ENCODE peak calls at places on chromosomes 3 and 15, in five cellular contexts. A is sigmoid colon, E is GM23248, V is adrenal gland, Z is tibial nerve. N is an unnamed sample.

GRCh38 chr3:45545476-45545875 is 49.1 kb upstream of the LIMD1 start:
- DNase-seq in A (peak), Z (no peak), E (peak), V (peak), N (peak)

GRCh38 chr15:29674661-29675533 is 147.4 kb downstream of the TJP1 start:
- DNase-seq in E (peak), V (peak), A (no peak), Z (no peak), N (peak)

GRCh38 chr3:144362126-144362525 is 390.5 kb downstream of the DIPK2A start:
- DNase-seq in Z (no peak), V (no peak), E (peak), A (no peak), N (no peak)

GRCh38 chr15:87118424-87118823 is 1038.8 kb downstream of the AGBL1 start:
- DNase-seq in V (no peak), Z (no peak), A (no peak), E (no peak), N (no peak)

GRCh38 chr3:58341376-58341775 is 8.7 kb downstream of the PXK start:
- DNase-seq in Z (no peak), A (no peak), E (peak), V (no peak), N (no peak)

GRCh38 chr15:65212097-65212496 is 824 bp upstream of the CILP start:
- DNase-seq in Z (no peak), V (no peak), E (peak), A (peak), N (no peak)

GRCh38 chr15:29470794-29471193 is 201.2 kb upstream of the NSMCE3 start:
- DNase-seq in E (no peak), Z (no peak), V (no peak), A (no peak), N (no peak)

GRCh38 chr15:90086868-90087268 is 15.4 kb downstream of the IDH2 start:
- DNase-seq in E (peak), A (no peak), V (no peak), Z (no peak), N (no peak)

GRCh38 chr3:157535667-157536066 is 32.5 kb upstream of the VEPH1 start:
- DNase-seq in E (no peak), Z (no peak), A (no peak), V (no peak), N (no peak)

GRCh38 chr15:89486726-89487050 is 9.7 kb downstream of the RHCG start:
- DNase-seq in A (no peak), Z (no peak), V (no peak), E (peak), N (no peak)

GRCh38 chr3:138941259-138941885 is 5.6 kb downstream of the FOXL2 start:
- DNase-seq in A (no peak), V (no peak), E (peak), Z (no peak), N (no peak)

GRCh38 chr15:39613271-39613670 is 32.4 kb downstream of the THBS1 start:
- DNase-seq in A (no peak), E (peak), V (no peak), Z (no peak), N (no peak)

GRCh38 chr15:62450061-62450460 is 285.0 kb upstream of the C2CD4B start:
- DNase-seq in V (no peak), A (no peak), E (no peak), Z (no peak), N (no peak)

GRCh38 chr15:79661411-79661810 is 229.3 kb downstream of the MINAR1 start:
- DNase-seq in Z (no peak), V (no peak), E (no peak), A (no peak), N (no peak)

GRCh38 chr3:108513961-108514360 is 3.6 kb upstream of the MYH15 start:
- DNase-seq in E (peak), Z (no peak), V (peak), A (no peak), N (no peak)

GRCh38 chr15:45710657-45711056 is 75.8 kb downstream of the SQOR start:
- DNase-seq in Z (no peak), V (no peak), E (no peak), A (peak), N (no peak)

GRCh38 chr3:128503164-128503651 is 10.2 kb upstream of the GATA2 start:
- DNase-seq in E (peak), V (no peak), Z (no peak), A (no peak), N (no peak)

GRCh38 chr3:138234401-138235179 is 47.5 kb downstream of the ARMC8 start:
- DNase-seq in A (no peak), Z (no peak), V (no peak), E (peak), N (no peak)

GRCh38 chr3:43426388-43426787 is 140.0 kb downstream of the SNRK start:
- DNase-seq in Z (no peak), E (no peak), A (no peak), V (peak), N (peak)

GRCh38 chr15:60787737-60788513 is 309.0 kb upstream of the ICE2 start:
- DNase-seq in V (no peak), Z (no peak), E (peak), A (no peak), N (no peak)

GRCh38 chr3:161644871-161645636 is 148.4 kb downstream of the OTOL1 start:
- DNase-seq in V (no peak), E (no peak), Z (no peak), A (no peak), N (no peak)

GRCh38 chr3:10775828-10776227 is 40.2 kb upstream of the SLC6A11 start:
- DNase-seq in V (no peak), A (no peak), E (no peak), Z (no peak), N (no peak)

GRCh38 chr3:135329479-135329878 is 534.4 kb downstream of the EPHB1 start:
- DNase-seq in V (peak), Z (no peak), A (no peak), E (no peak), N (no peak)

GRCh38 chr3:62369476-62369743 is 3.9 kb downstream of the FEZF2 start:
- DNase-seq in V (no peak), E (no peak), Z (no peak), A (no peak), N (no peak)

GRCh38 chr3:123471106-123471505 is 22.2 kb upstream of the ADCY5 start:
- DNase-seq in V (no peak), E (no peak), Z (no peak), A (no peak), N (no peak)

GRCh38 chr15:73900129-73900712 is 26.0 kb upstream of the LOXL1 start:
- DNase-seq in V (peak), A (no peak), Z (no peak), E (peak), N (no peak)

GRCh38 chr15:51687565-51687964 is 6.3 kb downstream of the SCG3 start:
- DNase-seq in E (no peak), A (no peak), Z (no peak), V (no peak), N (no peak)

GRCh38 chr3:131453536-131453935 is 49.2 kb downstream of the MRPL3 start:
- DNase-seq in Z (no peak), A (no peak), E (peak), V (no peak), N (no peak)

GRCh38 chr3:172673210-172673679 is 37.6 kb downstream of the NCEH1 start:
- DNase-seq in Z (no peak), V (peak), E (peak), A (peak), N (peak)

DNA sequence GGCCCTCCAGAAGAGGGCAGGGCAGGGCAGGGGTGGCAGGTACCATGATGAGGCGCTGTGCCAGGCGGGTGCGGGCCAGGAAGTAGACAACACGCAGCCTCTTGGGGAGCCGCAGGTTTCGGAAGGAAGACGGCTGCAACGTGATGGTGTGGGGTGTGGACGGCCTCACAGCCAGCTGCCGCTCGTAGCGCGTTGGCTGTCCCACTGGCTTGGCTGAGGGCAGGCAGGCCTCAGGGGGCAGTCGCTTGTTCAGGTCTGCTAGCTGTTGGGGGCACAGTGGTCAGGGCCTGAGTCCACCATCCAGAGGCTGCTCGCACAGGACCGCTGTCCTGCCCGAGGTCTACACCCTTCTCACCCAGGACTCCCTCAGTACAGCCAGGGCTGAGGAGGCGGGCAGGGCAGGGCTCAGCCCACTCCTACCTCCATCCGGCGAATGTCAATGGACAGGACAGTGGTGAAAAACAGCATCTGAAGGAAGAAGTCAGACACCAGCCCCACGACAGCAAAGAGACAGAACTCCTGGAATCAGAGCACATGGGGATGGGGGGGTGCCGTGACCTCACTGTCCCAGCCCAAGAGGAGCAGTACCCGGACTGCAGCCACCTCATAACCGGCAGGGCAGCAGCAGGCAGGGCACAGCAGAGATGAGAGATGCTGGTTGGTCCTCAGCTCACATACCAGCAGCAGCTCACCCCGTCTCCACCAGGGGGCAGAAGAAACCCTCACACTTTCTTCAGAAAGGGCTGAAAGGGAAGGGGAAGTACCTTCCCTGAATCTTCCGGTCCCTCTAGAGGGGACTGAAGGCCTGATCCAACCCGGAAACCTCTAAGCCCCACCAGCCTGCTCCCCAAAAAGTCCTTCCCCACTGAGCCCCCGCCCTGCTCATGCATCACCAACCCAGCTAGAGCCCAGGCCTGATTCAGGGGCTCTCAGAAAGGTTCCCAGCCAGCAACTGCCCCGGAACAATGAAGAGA is 40.0 kb downstream of the PTPN23 start:
- DNase-seq in Z (peak), A (peak), E (peak), V (peak), N (peak)
- H3K27ac ChIP-seq in Z (no peak), A (peak), E (peak), V (peak), N (peak)

GRCh38 chr3:152445227-152445626 is 176.5 kb downstream of the MBNL1 start:
- DNase-seq in Z (no peak), E (no peak), V (no peak), A (no peak), N (no peak)

GRCh38 chr3:152446495-152446894 is 177.8 kb downstream of the MBNL1 start:
- DNase-seq in A (no peak), V (no peak), E (no peak), Z (no peak), N (no peak)

GRCh38 chr3:152447509-152447908 is 178.8 kb downstream of the MBNL1 start:
- DNase-seq in E (no peak), V (no peak), Z (no peak), A (no peak), N (no peak)

GRCh38 chr3:152443212-152444023 is 174.7 kb downstream of the MBNL1 start:
- DNase-seq in A (no peak), Z (no peak), V (no peak), E (no peak), N (no peak)

DNA sequence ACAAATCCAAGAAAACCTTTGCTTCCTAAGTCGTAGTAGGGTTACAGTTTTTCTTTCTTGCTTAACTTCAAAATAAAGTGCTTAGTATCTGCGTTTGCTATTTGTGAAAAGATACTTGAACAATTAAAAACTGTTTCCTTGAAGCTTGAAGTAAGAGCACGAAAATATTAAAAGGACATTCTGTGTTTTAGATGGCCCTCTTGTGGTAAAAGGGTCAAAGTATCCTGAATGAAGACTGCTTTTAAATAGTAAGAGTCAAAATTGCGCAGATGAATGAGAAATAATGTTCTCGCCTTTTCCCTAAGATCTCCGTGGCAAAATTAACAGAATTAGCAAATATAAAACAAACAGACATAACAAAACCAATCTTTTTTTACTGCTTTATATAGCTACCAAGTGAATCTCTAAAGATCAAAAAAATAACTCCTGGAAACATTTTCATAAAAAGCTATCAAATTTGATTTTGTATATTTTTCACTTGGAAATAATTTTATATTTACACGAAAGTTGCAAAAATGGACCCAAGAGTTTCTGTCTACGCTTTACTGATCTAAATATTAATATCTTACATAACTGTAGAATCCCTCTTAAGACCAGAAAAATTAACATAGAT is 175.4 kb downstream of the MBNL1 start:
- DNase-seq in V (no peak), Z (no peak), A (no peak), E (peak), N (no peak)
- H3K27ac ChIP-seq in V (no peak), Z (no peak), A (peak), E (peak), N (no peak)

GRCh38 chr3:188051801-188052228 is 102.1 kb upstream of the LPP start:
- DNase-seq in E (no peak), Z (peak), V (peak), A (peak), N (no peak)
- H3K27ac ChIP-seq in E (no peak), Z (peak), V (peak), A (peak), N (peak)

GRCh38 chr15:69920232-69920631 is 177.5 kb downstream of the TLE3 start:
- DNase-seq in Z (no peak), A (no peak), V (no peak), E (no peak), N (no peak)
- H3K27ac ChIP-seq in Z (no peak), A (no peak), V (no peak), E (no peak), N (no peak)

GRCh38 chr3:188287339-188287738 is 133.4 kb downstream of the LPP start:
- DNase-seq in E (no peak), V (no peak), Z (no peak), A (no peak), N (no peak)
- H3K27ac ChIP-seq in E (peak), V (no peak), Z (peak), A (peak), N (no peak)

DNA sequence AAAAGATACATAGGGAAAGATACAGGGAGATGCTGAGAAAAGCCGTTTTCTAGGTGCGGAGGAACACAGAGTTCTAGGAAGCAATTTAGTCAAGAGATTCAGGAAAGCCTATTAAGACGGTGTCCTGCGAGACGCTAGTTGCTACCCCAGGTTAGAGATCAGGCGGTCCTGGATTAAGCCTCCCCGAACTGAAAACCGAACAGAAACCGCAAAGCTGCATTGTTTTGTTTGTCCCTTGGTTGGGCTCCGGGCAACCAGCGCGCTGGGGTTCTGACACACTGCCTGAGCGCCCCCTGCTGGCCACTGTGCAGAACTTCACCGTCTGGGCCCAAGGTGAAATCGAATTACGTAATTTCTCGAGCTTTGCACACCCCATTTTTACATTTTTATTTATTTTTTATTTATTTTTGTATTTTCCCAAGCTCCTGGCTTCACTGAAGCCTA is 37.3 kb upstream of the NDUFB4 start:
- DNase-seq in E (peak), Z (peak), V (peak), A (peak), N (peak)
- H3K27ac ChIP-seq in E (peak), Z (peak), V (peak), A (peak), N (peak)

DNA sequence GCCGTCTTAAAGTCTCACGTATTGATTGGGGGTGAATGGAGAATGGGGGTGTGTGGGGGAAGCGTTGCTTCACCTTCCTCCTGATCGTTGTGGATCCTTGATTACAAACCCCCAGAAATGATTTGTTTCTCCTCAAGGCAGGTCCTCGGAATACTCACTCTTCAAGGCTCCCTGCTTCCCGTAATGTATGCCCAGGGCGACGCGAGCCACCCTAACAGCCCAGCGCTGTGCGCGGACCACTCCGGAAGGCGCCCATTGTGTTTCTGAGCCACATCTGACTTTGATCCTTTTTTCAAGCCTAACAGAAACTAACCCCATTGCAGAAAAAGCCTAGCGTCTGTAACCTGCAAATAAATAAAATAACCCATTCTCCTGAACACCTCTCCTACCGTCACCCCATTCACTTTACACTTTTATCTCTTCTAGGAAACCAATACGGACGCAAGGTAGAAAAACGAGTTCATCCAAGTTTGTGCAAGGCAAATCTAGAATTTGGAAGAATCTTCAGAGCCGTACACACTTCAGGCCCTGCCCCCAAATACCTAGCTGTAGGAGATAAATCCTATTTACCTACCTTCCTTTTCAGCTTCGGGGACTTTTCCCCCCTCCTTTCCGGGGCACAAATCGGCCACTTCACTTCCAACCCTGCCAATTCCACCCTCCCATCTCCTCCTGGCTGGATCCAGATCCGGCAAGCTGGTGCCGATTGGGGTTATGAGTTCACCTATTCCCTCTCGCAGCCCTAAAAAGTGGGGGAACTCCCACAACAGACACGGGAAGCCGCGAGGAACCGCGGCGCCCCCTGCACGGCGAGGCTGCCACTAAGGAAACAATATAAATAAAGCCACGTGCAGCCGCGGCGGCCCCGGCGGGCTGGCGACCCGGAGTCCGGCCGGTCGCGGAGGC is 1.1 kb downstream of the PRTG start:
- DNase-seq in V (peak), E (no peak), A (no peak), Z (no peak), N (no peak)
- H3K27ac ChIP-seq in V (no peak), E (no peak), A (no peak), Z (no peak), N (no peak)

N was measured in substantia nigra.